ENCODE peak calls at places on chromosomes 11 and 22, in seven cellular contexts. G, N, Z, S, Q, T and V are unnamed samples.

GRCh38 chr22:16932577-16932976 is 75.4 kb downstream of the GAB4 start:
- DNase-seq in G (no peak), N (no peak), Z (no peak), S (no peak), Q (no peak), T (no peak), V (no peak)

GRCh38 chr11:79080506-79080905 is 360.3 kb downstream of the TENM4 start:
- DNase-seq in G (no peak), N (no peak), Z (no peak), S (no peak), Q (no peak), T (no peak), V (no peak)

GRCh38 chr11:64000026-64000739 is 13.9 kb downstream of the OTUB1 start:
- DNase-seq in G (peak; percentile 61), N (no peak), Z (peak; percentile 23), S (peak; percentile 59), Q (no peak), T (peak; percentile 47), V (no peak)

GRCh38 chr11:58787903-58788302 is 56.2 kb upstream of the GLYAT start:
- DNase-seq in G (no peak), N (no peak), Z (no peak), S (no peak), Q (peak; percentile 5), T (no peak), V (no peak)

GRCh38 chr11:43574949-43575915 is 105.3 kb upstream of the HSD17B12 start:
- DNase-seq in G (no peak), N (no peak), Z (no peak), S (no peak), Q (no peak), T (no peak), V (peak; percentile 14)

GRCh38 chr22:46295277-46295971 is 1.2 kb upstream of the GTSE1 start:
- DNase-seq in G (no peak), N (no peak), Z (no peak), S (no peak), Q (no peak), T (no peak), V (no peak)

GRCh38 chr11:132716037-132716436 is 816.3 kb downstream of the OPCML start:
- DNase-seq in G (no peak), N (no peak), Z (no peak), S (no peak), Q (no peak), T (no peak), V (no peak)

GRCh38 chr11:13334068-13334785 is 56.6 kb downstream of the BMAL1 start:
- DNase-seq in G (no peak), N (no peak), Z (no peak), S (no peak), Q (no peak), T (no peak), V (no peak)

GRCh38 chr11:134656861-134657540 is 245.0 kb upstream of the B3GAT1 start:
- DNase-seq in G (no peak), N (no peak), Z (no peak), S (no peak), Q (no peak), T (no peak), V (no peak)

GRCh38 chr11:65884716-65885092 is 3.6 kb downstream of the FIBP start:
- DNase-seq in G (peak; percentile 70), N (no peak), Z (no peak), S (peak; percentile 72), Q (peak; percentile 77), T (peak; percentile 61), V (no peak)

GRCh38 chr11:118145285-118146227 is 7.1 kb downstream of the SCN4B start:
- DNase-seq in G (peak; percentile 81), N (no peak), Z (peak; percentile 26), S (peak; percentile 77), Q (peak; percentile 88), T (peak; percentile 45), V (peak; percentile 3)

GRCh38 chr22:19715286-19715939 is 1.1 kb downstream of the SEPTIN5 start:
- DNase-seq in G (no peak), N (no peak), Z (no peak), S (no peak), Q (no peak), T (no peak), V (no peak)

GRCh38 chr11:68831124-68831523 is 10.6 kb downstream of the CPT1A start:
- DNase-seq in G (no peak), N (no peak), Z (no peak), S (no peak), Q (no peak), T (no peak), V (no peak)

GRCh38 chr22:42604403-42604802 is 10.3 kb downstream of the POLDIP3 start:
- DNase-seq in G (no peak), N (no peak), Z (no peak), S (no peak), Q (no peak), T (no peak), V (no peak)

GRCh38 chr22:17707526-17707925 is 66.7 kb downstream of the BID start:
- DNase-seq in G (no peak), N (no peak), Z (no peak), S (no peak), Q (no peak), T (no peak), V (no peak)

GRCh38 chr22:44405661-44406060 is 92.4 kb downstream of the RTL6 start:
- DNase-seq in G (no peak), N (no peak), Z (no peak), S (no peak), Q (no peak), T (no peak), V (no peak)

GRCh38 chr22:37126882-37127281 is 17.4 kb upstream of the TMPRSS6 start:
- DNase-seq in G (no peak), N (no peak), Z (no peak), S (no peak), Q (no peak), T (no peak), V (no peak)